ENCODE peak calls at places on chromosomes 1 and 21, in six cellular contexts. J is left ventricle myocardium inferior, C is esophagus muscularis mucosa, O is choroid plexus epithelial cell, V is sigmoid colon, P is right cardiac atrium. B is an unnamed sample.

GRCh38 chr1:70916028-70916427 is 131.6 kb downstream of the PTGER3 start:
- DNase-seq in O (no peak), V (no peak), P (no peak), J (no peak), C (no peak), B (no peak)

GRCh38 chr1:174809755-174810280 is 189.9 kb upstream of the CACYBP start:
- DNase-seq in V (no peak), O (no peak), J (no peak), P (no peak), C (no peak), B (no peak)

GRCh38 chr1:36643391-36644270 is 160.9 kb upstream of the CSF3R start:
- DNase-seq in P (no peak), V (no peak), C (no peak), J (no peak), O (no peak), B (no peak)

GRCh38 chr1:242787968-242788367 is 263.5 kb upstream of the PLD5 start:
- DNase-seq in C (no peak), O (no peak), V (no peak), J (no peak), P (no peak), B (no peak)

GRCh38 chr1:36989260-36989659 is 45.1 kb downstream of the GRIK3 start:
- DNase-seq in O (no peak), V (no peak), J (no peak), P (peak), C (no peak), B (no peak)

GRCh38 chr1:181090653-181091126 is 2.2 kb downstream of the IER5 start:
- DNase-seq in P (no peak), O (no peak), V (no peak), J (no peak), C (no peak), B (peak)

GRCh38 chr1:12380316-12381249 is 150.8 kb downstream of the VPS13D start:
- DNase-seq in P (no peak), O (no peak), C (no peak), J (no peak), V (no peak), B (peak)

GRCh38 chr21:31908106-31909031 is 35.5 kb downstream of the HUNK start:
- DNase-seq in J (no peak), O (no peak), C (no peak), V (no peak), P (no peak), B (peak)

GRCh38 chr1:43970911-43971310 is 1.1 kb downstream of the DPH2 start:
- DNase-seq in P (no peak), J (no peak), O (no peak), C (no peak), V (no peak), B (no peak)
- H3K4me3 ChIP-seq in P (no peak), J (peak), O (no peak), C (peak), V (no peak), B (no peak)

GRCh38 chr1:10386761-10387482 is 11.9 kb upstream of the PGD start:
- DNase-seq in P (no peak), J (no peak), O (no peak), C (no peak), V (no peak), B (no peak)
- H3K4me3 ChIP-seq in P (no peak), J (no peak), O (no peak), C (no peak), V (no peak), B (no peak)

GRCh38 chr21:45880097-45881068 is 101.2 kb upstream of the COL6A1 start:
- DNase-seq in P (peak), J (peak), O (peak), C (no peak), V (peak), B (peak)
- H3K4me3 ChIP-seq in P (no peak), J (no peak), O (no peak), C (no peak), V (no peak), B (peak)

GRCh38 chr1:88740784-88741183 is 56.7 kb downstream of the PKN2 start:
- DNase-seq in J (no peak), P (no peak), C (no peak), O (peak), V (no peak), B (no peak)
- H3K4me3 ChIP-seq in J (no peak), P (no peak), C (no peak), O (no peak), V (no peak), B (no peak)

GRCh38 chr1:76185207-76185606 is 110.7 kb downstream of the ST6GALNAC3 start:
- DNase-seq in V (no peak), J (no peak), C (no peak), P (no peak), O (no peak), B (no peak)
- H3K4me3 ChIP-seq in V (no peak), J (no peak), C (no peak), P (no peak), O (no peak), B (no peak)

GRCh38 chr1:24150228-24151174 is 7.6 kb upstream of the IL22RA1 start:
- DNase-seq in C (peak), J (peak), P (peak), O (peak), V (peak), B (peak)
- H3K4me3 ChIP-seq in C (peak), J (peak), P (no peak), O (peak), V (no peak), B (peak)

DNA sequence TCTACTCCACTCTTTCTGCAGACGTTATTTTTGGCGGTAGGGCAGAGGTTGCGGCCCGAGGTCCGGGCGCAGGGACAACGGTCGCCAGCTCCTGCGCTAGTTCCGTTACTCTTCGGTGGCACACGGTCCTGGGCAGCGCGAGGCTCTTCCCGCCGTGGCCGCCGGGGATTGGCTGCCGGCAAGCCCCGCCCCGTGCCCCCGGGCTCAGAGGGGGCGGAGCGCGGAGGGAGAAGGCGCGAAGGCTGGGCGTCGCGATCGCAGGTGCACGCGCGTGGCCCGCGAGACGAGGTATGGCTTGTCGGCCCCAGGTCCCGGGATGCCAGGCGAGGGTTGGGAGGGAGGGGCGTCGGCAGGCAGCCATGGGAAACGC is 515 bp upstream of the SHE start:
- DNase-seq in P (peak), C (no peak), V (no peak), O (no peak), J (peak), B (no peak)
- H3K4me3 ChIP-seq in P (peak), C (peak), V (peak), O (no peak), J (peak), B (no peak)

DNA sequence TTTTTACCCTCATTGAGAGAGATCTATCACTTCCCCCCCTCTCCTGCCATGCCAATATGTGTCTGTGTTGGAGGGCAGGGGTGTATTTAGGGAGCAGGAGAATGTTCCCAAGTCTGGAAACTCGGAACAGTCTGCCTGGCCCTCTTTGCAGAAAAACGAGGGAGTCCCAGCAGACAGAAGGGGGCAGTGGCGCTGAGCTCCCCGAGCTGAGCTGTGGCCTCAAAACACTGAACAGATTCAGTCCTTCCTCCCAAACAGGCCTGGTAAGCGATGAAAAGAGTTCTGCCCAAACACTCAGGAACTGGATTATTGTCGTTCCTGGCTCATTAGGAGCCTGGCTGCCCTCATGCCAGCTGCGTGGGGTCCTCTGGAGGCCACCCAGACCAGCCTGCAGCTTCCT is 981 bp downstream of the CLDN14 start:
- DNase-seq in C (no peak), P (no peak), V (no peak), O (no peak), J (no peak), B (peak)
- H3K4me3 ChIP-seq in C (no peak), P (no peak), V (no peak), O (no peak), J (no peak), B (no peak)

GRCh38 chr1:87278791-87279190 is 49.9 kb upstream of the LMO4 start:
- DNase-seq in C (no peak), O (peak), V (no peak), P (no peak), J (no peak), B (no peak)
- H3K4me3 ChIP-seq in C (no peak), O (no peak), V (no peak), P (no peak), J (no peak), B (no peak)